ENCODE peak calls at places on chromosomes 12 and 14, in six cellular contexts. V, F, I, U, K and S are unnamed samples.
A peak's percentile ranks its signal among the peaks of the same experiment; 100 is the strongest.

GRCh38 chr12:108595711-108596647 is 1.9 kb downstream of the TMEM119 start:
- DNase-seq in V (no peak), F (no peak), I (no peak), U (no peak), K (no peak), S (no peak)

GRCh38 chr14:50736932-50737419 is 68.9 kb upstream of the SAV1 start:
- DNase-seq in V (no peak), F (no peak), I (no peak), U (no peak), K (no peak), S (no peak)

GRCh38 chr12:25839470-25839869 is 119.0 kb upstream of the RASSF8 start:
- DNase-seq in V (no peak), F (no peak), I (no peak), U (peak; percentile 70), K (no peak), S (no peak)

GRCh38 chr14:65287264-65288131 is 125.0 kb upstream of the FUT8 start:
- DNase-seq in V (no peak), F (no peak), I (no peak), U (no peak), K (no peak), S (no peak)

GRCh38 chr12:49945394-49946080 is 5.0 kb upstream of the AQP2 start:
- DNase-seq in V (peak; percentile 93), F (peak; percentile 69), I (peak; percentile 82), U (peak; percentile 79), K (peak; percentile 91), S (peak; percentile 80)

GRCh38 chr12:100128509-100128908 is 14.2 kb downstream of the BLTP3B start:
- DNase-seq in V (peak; percentile 33), F (peak; percentile 58), I (no peak), U (peak; percentile 41), K (no peak), S (peak; percentile 36)

GRCh38 chr12:52452101-52452500 is at the start of gene KRT6B:
- DNase-seq in V (no peak), F (no peak), I (no peak), U (no peak), K (no peak), S (no peak)

GRCh38 chr12:52419656-52420055 is 13.5 kb upstream of the KRT82 start:
- DNase-seq in V (no peak), F (no peak), I (no peak), U (no peak), K (no peak), S (no peak)

GRCh38 chr14:23436327-23437141 is 1.1 kb upstream of the MYH7 start:
- DNase-seq in V (no peak), F (no peak), I (no peak), U (no peak), K (peak; percentile 44), S (peak; percentile 30)

GRCh38 chr12:3134126-3134525 is 56.9 kb downstream of the TSPAN9 start:
- DNase-seq in V (no peak), F (no peak), I (no peak), U (no peak), K (no peak), S (no peak)

GRCh38 chr14:101066826-101067508 is 163.4 kb upstream of the RTL1 start:
- DNase-seq in V (no peak), F (peak; percentile 18), I (peak; percentile 18), U (no peak), K (no peak), S (peak; percentile 26)

GRCh38 chr12:92769124-92769901 is 66.5 kb downstream of the PLEKHG7 start:
- DNase-seq in V (no peak), F (no peak), I (no peak), U (no peak), K (no peak), S (no peak)

GRCh38 chr14:68306934-68307758 is 485.7 kb downstream of the ZFP36L1 start:
- DNase-seq in V (no peak), F (no peak), I (no peak), U (peak; percentile 51), K (no peak), S (no peak)

GRCh38 chr14:68305738-68306137 is 486.2 kb downstream of the RAD51B start:
- DNase-seq in V (no peak), F (no peak), I (no peak), U (no peak), K (no peak), S (no peak)

GRCh38 chr14:68308695-68309094 is 484.2 kb downstream of the ZFP36L1 start:
- DNase-seq in V (no peak), F (no peak), I (no peak), U (no peak), K (no peak), S (no peak)

GRCh38 chr14:68307769-68308168 is 485.1 kb downstream of the ZFP36L1 start:
- DNase-seq in V (no peak), F (no peak), I (no peak), U (peak; percentile 43), K (no peak), S (no peak)

GRCh38 chr14:68306265-68306933 is 486.5 kb downstream of the ZFP36L1 start:
- DNase-seq in V (no peak), F (no peak), I (no peak), U (no peak), K (no peak), S (no peak)
- H3K27ac ChIP-seq in V (no peak overlapping the region), F (peak overlapping the region; percentile 67), I (peak overlapping the region; percentile 2), U (no peak overlapping the region), K (no peak overlapping the region), S (no peak overlapping the region)

DNA sequence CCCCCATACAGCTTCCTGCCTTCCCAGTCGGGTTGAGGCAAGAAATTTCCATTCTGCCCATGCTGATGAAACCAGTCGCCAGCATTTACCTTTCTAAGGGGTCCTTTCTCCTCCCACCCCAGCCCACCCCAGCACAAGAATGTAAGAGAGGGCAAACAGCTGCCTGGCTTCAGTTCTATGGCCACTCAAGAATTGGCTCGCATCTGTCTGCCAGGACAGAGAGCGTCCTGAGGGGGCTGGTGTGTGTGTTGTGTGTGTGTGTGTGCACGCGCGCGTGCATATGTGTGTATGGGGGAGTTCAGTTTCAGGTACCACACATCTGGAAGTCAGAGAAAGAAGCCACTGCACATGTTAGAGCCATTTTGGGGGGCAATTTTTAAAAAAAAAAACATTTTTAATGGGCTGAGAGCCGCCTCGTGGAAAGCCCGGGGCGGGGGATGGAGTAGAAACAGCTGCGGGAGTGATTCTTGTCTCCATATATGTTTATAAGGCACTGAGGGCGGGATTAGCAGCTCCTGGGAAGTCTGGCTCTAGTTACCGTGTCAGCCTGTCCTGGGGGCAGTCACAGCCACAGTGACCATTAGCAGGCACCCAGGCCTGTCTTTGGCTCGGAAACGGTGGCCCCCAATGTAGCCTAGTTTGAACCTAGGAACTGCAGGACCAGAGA is at the start of gene WNT5B:
- DNase-seq in V (no peak), F (no peak), I (no peak), U (no peak), K (no peak), S (no peak)
- H3K4me3 ChIP-seq in V (peak within 1 kb of the TSS; percentile 56), F (peak within 1 kb of the TSS; percentile 56), I (peak within 1 kb of the TSS; percentile 41), U (peak within 1 kb of the TSS; percentile 5), K (no peak within 1 kb of the TSS), S (peak within 1 kb of the TSS; percentile 66)

GRCh38 chr14:71720978-71721624 is 211.1 kb upstream of the RGS6 start:
- DNase-seq in V (peak; percentile 43), F (no peak), I (no peak), U (peak; percentile 85), K (peak; percentile 29), S (no peak)
- TF ChIP-seq CTCF in V (peak; percentile 46), F (peak; percentile 44), I (peak; percentile 44), U (peak; percentile 84), K (peak; percentile 69), S (peak; percentile 37)

GRCh38 chr12:114764516-114764915 is 80.5 kb upstream of the TBX3 start:
- DNase-seq in V (no peak), F (no peak), I (no peak), U (peak; percentile 30), K (no peak), S (no peak)
- H3K27ac ChIP-seq in V (no peak overlapping the region), F (no peak overlapping the region), I (no peak overlapping the region), U (peak overlapping the region; percentile 52), K (no peak overlapping the region), S (no peak overlapping the region)

GRCh38 chr12:112907415-112908157 is 824 bp downstream of the OAS1 start:
- DNase-seq in V (no peak), F (peak; percentile 41), I (no peak), U (no peak), K (no peak), S (no peak)
- H3K4me3 ChIP-seq in V (peak overlapping the region; percentile 38), F (peak overlapping the region; percentile 40), I (peak overlapping the region; percentile 58), U (no peak overlapping the region), K (no peak overlapping the region), S (peak overlapping the region; percentile 58)

GRCh38 chr12:53481957-53482586 is 17.2 kb downstream of the MAP3K12 start:
- DNase-seq in V (peak; percentile 63), F (no peak), I (no peak), U (no peak), K (no peak), S (no peak)
- TF ChIP-seq CTCF in V (peak; percentile 4), F (no peak), I (no peak), U (peak; percentile 17), K (peak; percentile 22), S (no peak)

GRCh38 chr12:29690728-29691127 is 93.0 kb downstream of the TMTC1 start:
- DNase-seq in V (no peak), F (no peak), I (no peak), U (no peak), K (no peak), S (no peak)
- H3K27ac ChIP-seq in V (no peak overlapping the region), F (no peak overlapping the region), I (peak overlapping the region; percentile 63), U (no peak overlapping the region), K (no peak overlapping the region), S (no peak overlapping the region)

GRCh38 chr12:69007858-69008314 is 74.9 kb upstream of the CPM start:
- DNase-seq in V (no peak), F (no peak), I (no peak), U (no peak), K (no peak), S (no peak)

GRCh38 chr12:69014047-69014446 is 81.1 kb upstream of the CPM start:
- DNase-seq in V (no peak), F (no peak), I (no peak), U (no peak), K (no peak), S (no peak)

GRCh38 chr12:69007166-69007857 is 74.3 kb upstream of the CPM start:
- DNase-seq in V (no peak), F (no peak), I (peak; percentile 44), U (peak; percentile 97), K (no peak), S (no peak)

GRCh38 chr12:69002969-69003368 is 70.0 kb upstream of the CPM start:
- DNase-seq in V (no peak), F (no peak), I (no peak), U (peak; percentile 25), K (no peak), S (no peak)

DNA sequence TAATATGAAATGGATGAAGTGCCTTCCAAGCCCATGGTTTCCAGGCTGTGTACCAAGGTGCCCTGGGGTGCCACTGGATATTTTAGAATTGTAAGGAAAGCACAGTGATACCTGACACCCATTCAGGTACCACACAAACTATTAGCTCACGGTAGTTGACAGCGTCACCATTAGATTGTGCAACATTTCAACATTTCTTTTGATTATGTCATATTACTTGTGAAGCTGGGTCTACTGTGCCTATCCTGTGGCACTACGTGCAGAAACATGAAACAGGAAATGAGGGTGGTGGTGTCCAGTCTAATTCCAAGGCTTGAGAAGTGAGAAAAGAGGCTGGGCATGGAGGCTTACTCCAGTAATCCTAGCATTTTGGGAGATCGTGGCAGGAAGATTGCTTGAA is 75.5 kb upstream of the CPM start:
- DNase-seq in V (no peak), F (no peak), I (no peak), U (peak; percentile 11), K (no peak), S (no peak)
- H3K4me3 ChIP-seq in V (no peak overlapping the region), F (no peak overlapping the region), I (no peak overlapping the region), U (no peak overlapping the region), K (no peak overlapping the region), S (no peak overlapping the region)